ENCODE peak calls at places on chromosomes 12 and 14, in nine cellular contexts. Y, M, V, L, H, K, E, U and J are unnamed samples. For H3K9me3, the result is how much of the 10 kb centered on the place peaks cover.

GRCh38 chr12:104495786-104496185 is 39.0 kb downstream of the CHST11 start:
- DNase-seq in Y (no peak), M (no peak), V (no peak), L (no peak), H (no peak), K (no peak), E (no peak), U (no peak), J (no peak)

GRCh38 chr12:13390381-13390856 is 193.9 kb downstream of the EMP1 start:
- DNase-seq in Y (no peak), M (peak), V (no peak), L (peak), H (no peak), K (peak), E (peak), U (peak), J (peak)

GRCh38 chr14:36514278-36515104 is 5.5 kb downstream of the NKX2-1 start:
- DNase-seq in Y (no peak), M (no peak), V (no peak), L (no peak), H (no peak), K (no peak), E (no peak), U (no peak), J (no peak)

GRCh38 chr14:62015248-62015647 is 253.0 kb downstream of the SNAPC1 start:
- DNase-seq in Y (no peak), M (no peak), V (no peak), L (no peak), H (no peak), K (no peak), E (no peak), U (no peak), J (no peak)

GRCh38 chr14:104885973-104886689 is 21.1 kb downstream of the CEP170B start:
- DNase-seq in Y (no peak), M (peak), V (peak), L (no peak), H (no peak), K (peak), E (peak), U (no peak), J (peak)

GRCh38 chr12:42017036-42017435 is 127.6 kb downstream of the GXYLT1 start:
- DNase-seq in Y (no peak), M (no peak), V (no peak), L (no peak), H (no peak), K (no peak), E (no peak), U (no peak), J (no peak)

GRCh38 chr14:69077841-69078240 is 75.1 kb downstream of the DCAF5 start:
- DNase-seq in Y (no peak), M (no peak), V (no peak), L (peak), H (no peak), K (no peak), E (no peak), U (no peak), J (no peak)

GRCh38 chr12:112170376-112170775 is 45.0 kb downstream of the TRAFD1 start:
- DNase-seq in Y (no peak), M (no peak), V (no peak), L (no peak), H (no peak), K (no peak), E (no peak), U (no peak), J (no peak)

GRCh38 chr12:104743181-104743580 is 214.9 kb downstream of the SLC41A2 start:
- DNase-seq in Y (no peak), M (no peak), V (no peak), L (no peak), H (no peak), K (no peak), E (no peak), U (no peak), J (no peak)

GRCh38 chr14:61185534-61185933 is 95.6 kb downstream of the TMEM30B start:
- DNase-seq in Y (no peak), M (no peak), V (no peak), L (no peak), H (no peak), K (no peak), E (no peak), U (no peak), J (no peak)

GRCh38 chr14:105862581-105863239 is 336.3 kb downstream of the TMEM121 start:
- DNase-seq in Y (no peak), M (no peak), V (peak), L (no peak), H (no peak), K (no peak), E (peak), U (no peak), J (peak)

GRCh38 chr12:9702239-9702638 is 30.7 kb downstream of the CLECL1 start:
- DNase-seq in Y (no peak), M (no peak), V (peak), L (no peak), H (no peak), K (no peak), E (peak), U (no peak), J (no peak)

GRCh38 chr14:68307769-68308168 is 485.1 kb downstream of the ZFP36L1 start:
- DNase-seq in Y (no peak), M (no peak), V (no peak), L (no peak), H (no peak), K (no peak), E (no peak), U (no peak), J (no peak)

GRCh38 chr14:90495357-90496276 is 98.8 kb downstream of the CALM1 start:
- DNase-seq in Y (no peak), M (peak), V (peak), L (peak), H (peak), K (peak), E (no peak), U (peak), J (peak)

GRCh38 chr12:46473634-46474201 is 101.1 kb upstream of the SLC38A2 start:
- DNase-seq in Y (no peak), M (peak), V (no peak), L (peak), H (no peak), K (peak), E (peak), U (peak), J (peak)

GRCh38 chr12:4984971-4985370 is 58.7 kb upstream of the KCNA5 start:
- DNase-seq in Y (no peak), M (no peak), V (no peak), L (no peak), H (no peak), K (no peak), E (no peak), U (no peak), J (no peak)

GRCh38 chr12:130708648-130709047 is 7.5 kb downstream of the RIMBP2 start:
- DNase-seq in Y (no peak), M (no peak), V (no peak), L (no peak), H (no peak), K (no peak), E (no peak), U (no peak), J (peak)

GRCh38 chr12:92561543-92561899 is 141.3 kb upstream of the PLEKHG7 start:
- DNase-seq in Y (no peak), M (peak), V (no peak), L (peak), H (no peak), K (no peak), E (no peak), U (peak), J (peak)

GRCh38 chr12:85779768-85780167 is 56.4 kb downstream of the RASSF9 start:
- DNase-seq in Y (no peak), M (no peak), V (no peak), L (no peak), H (no peak), K (no peak), E (no peak), U (no peak), J (no peak)

GRCh38 chr12:27711312-27711682 is 665 bp downstream of the MRPS35 start:
- DNase-seq in Y (no peak), M (no peak), V (no peak), L (peak), H (peak), K (no peak), E (no peak), U (no peak), J (no peak)

GRCh38 chr12:75854681-75855309 is 176.8 kb downstream of the PHLDA1 start:
- DNase-seq in Y (no peak), M (no peak), V (no peak), L (no peak), H (no peak), K (no peak), E (no peak), U (no peak), J (no peak)

GRCh38 chr12:29216797-29217583 is 67.9 kb downstream of the FAR2 start:
- DNase-seq in Y (no peak), M (peak), V (no peak), L (no peak), H (no peak), K (no peak), E (no peak), U (no peak), J (no peak)

GRCh38 chr12:58310368-58310767 is 369.0 kb downstream of the ATP23 start:
- DNase-seq in Y (no peak), M (no peak), V (no peak), L (peak), H (no peak), K (no peak), E (no peak), U (no peak), J (no peak)

GRCh38 chr14:77033622-77034521 is 5.4 kb upstream of the IRF2BPL start:
- DNase-seq in Y (no peak), M (peak), V (peak), L (peak), H (peak), K (peak), E (peak), U (peak), J (peak)

GRCh38 chr14:93112891-93113677 is 2.6 kb downstream of the ITPK1 start:
- DNase-seq in Y (peak), M (peak), V (peak), L (peak), H (peak), K (peak), E (peak), U (peak), J (peak)

GRCh38 chr14:25095784-25096390 is 45.9 kb upstream of the STXBP6 start:
- DNase-seq in Y (no peak), M (no peak), V (no peak), L (no peak), H (no peak), K (no peak), E (peak), U (no peak), J (no peak)

GRCh38 chr14:28758253-28758915 is 8.2 kb upstream of the FOXG1 start:
- DNase-seq in Y (no peak), M (no peak), V (no peak), L (no peak), H (no peak), K (no peak), E (no peak), U (no peak), J (no peak)

GRCh38 chr14:28757790-28758189 is 8.8 kb upstream of the FOXG1 start:
- DNase-seq in Y (no peak), M (no peak), V (no peak), L (no peak), H (no peak), K (no peak), E (no peak), U (no peak), J (no peak)

GRCh38 chr14:28755198-28755794 is 11.3 kb upstream of the FOXG1 start:
- DNase-seq in Y (no peak), M (no peak), V (no peak), L (no peak), H (no peak), K (no peak), E (no peak), U (no peak), J (no peak)

GRCh38 chr14:28755930-28756895 is 10.4 kb upstream of the FOXG1 start:
- DNase-seq in Y (no peak), M (no peak), V (no peak), L (no peak), H (no peak), K (no peak), E (no peak), U (no peak), J (no peak)

GRCh38 chr14:28756896-28757570 is 9.6 kb upstream of the FOXG1 start:
- DNase-seq in Y (no peak), M (no peak), V (no peak), L (peak), H (peak), K (no peak), E (no peak), U (no peak), J (no peak)
- H3K4me3 ChIP-seq in Y (no peak), M (no peak), V (no peak), L (no peak), H (peak), K (no peak), E (no peak), U (no peak), J (no peak)

GRCh38 chr14:89198544-89199329 is 218.3 kb downstream of the FOXN3 start:
- DNase-seq in Y (no peak), M (no peak), V (no peak), L (no peak), H (no peak), K (no peak), E (no peak), U (peak), J (no peak)
- H3K9me3 ChIP-seq in Y (under half), M (under half), V (under half), L (under half), H (under half), K (under half), E (under half), U (under half), J (under half)

DNA sequence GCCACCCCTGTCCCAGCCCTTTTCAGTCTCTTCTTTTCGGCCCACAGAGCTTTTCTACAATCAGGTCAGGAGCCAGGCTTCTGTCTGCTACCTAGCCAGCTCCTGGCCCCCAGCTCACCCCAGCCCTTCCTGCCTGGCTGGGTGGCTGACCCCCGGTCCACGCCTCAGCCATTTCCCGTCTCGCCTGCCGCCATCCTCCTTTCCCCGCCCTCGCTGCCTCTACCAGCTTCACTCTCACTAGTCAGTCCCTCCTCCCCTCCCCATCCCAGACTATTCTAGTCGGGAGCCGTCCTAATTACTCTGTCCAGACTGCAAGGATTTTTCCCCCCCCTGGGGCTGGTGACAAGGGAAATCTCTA is 876 bp downstream of the DHH start:
- DNase-seq in Y (no peak), M (peak), V (no peak), L (no peak), H (peak), K (no peak), E (no peak), U (no peak), J (no peak)
- H3K4me3 ChIP-seq in Y (peak), M (peak), V (no peak), L (no peak), H (peak), K (peak), E (no peak), U (no peak), J (no peak)

GRCh38 chr12:7176595-7176994 is 12.9 kb upstream of the PEX5 start:
- DNase-seq in Y (no peak), M (no peak), V (no peak), L (no peak), H (no peak), K (no peak), E (no peak), U (no peak), J (no peak)

GRCh38 chr12:7175493-7175892 is 14.0 kb upstream of the PEX5 start:
- DNase-seq in Y (no peak), M (no peak), V (no peak), L (peak), H (no peak), K (no peak), E (no peak), U (no peak), J (no peak)

GRCh38 chr12:7169951-7170350 is 19.5 kb upstream of the PEX5 start:
- DNase-seq in Y (no peak), M (no peak), V (no peak), L (no peak), H (no peak), K (no peak), E (no peak), U (no peak), J (no peak)

GRCh38 chr12:7171854-7172253 is 17.6 kb upstream of the PEX5 start:
- DNase-seq in Y (no peak), M (no peak), V (no peak), L (no peak), H (no peak), K (no peak), E (no peak), U (no peak), J (no peak)
- H3K9me3 ChIP-seq in Y (under half), M (under half), V (under half), L (under half), H (under half), K (under half), E (under half), U (under half), J (under half)

GRCh38 chr12:96719671-96720362 is 187.2 kb upstream of the NEDD1 start:
- DNase-seq in Y (no peak), M (no peak), V (no peak), L (peak), H (no peak), K (no peak), E (no peak), U (no peak), J (no peak)

GRCh38 chr12:96720363-96720705 is 186.7 kb upstream of the NEDD1 start:
- DNase-seq in Y (no peak), M (no peak), V (no peak), L (peak), H (no peak), K (no peak), E (peak), U (peak), J (no peak)
- H3K4me3 ChIP-seq in Y (peak), M (peak), V (peak), L (peak), H (no peak), K (peak), E (no peak), U (no peak), J (no peak)

DNA sequence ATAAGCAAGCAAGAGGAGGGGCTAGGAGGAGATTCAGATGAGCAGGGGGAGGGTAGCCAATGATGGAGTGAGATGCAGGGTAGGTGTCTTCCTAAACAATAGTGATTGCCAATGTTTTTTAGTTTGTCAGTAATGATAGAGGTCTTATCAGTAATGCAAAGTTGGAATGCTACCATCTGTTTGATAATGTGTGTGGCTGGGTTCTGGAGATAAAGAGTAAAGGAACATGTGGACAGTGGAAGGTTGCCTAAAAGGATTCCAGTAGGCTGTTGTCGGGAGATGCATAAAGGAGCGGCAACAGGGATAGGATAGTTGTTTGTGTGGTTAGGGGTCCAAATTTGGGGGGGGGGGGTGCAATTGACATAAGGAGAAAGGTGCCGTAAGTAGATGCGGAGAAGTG is 52.5 kb downstream of the TESPA1 start:
- DNase-seq in Y (no peak), M (no peak), V (no peak), L (no peak), H (no peak), K (no peak), E (no peak), U (no peak), J (no peak)
- H3K9me3 ChIP-seq in Y (under half), M (under half), V (under half), L (under half), H (under half), K (under half), E (under half), U (under half), J (under half)

GRCh38 chr12:78037707-78038106 is 207.0 kb downstream of the NAV3 start:
- DNase-seq in Y (no peak), M (no peak), V (no peak), L (no peak), H (no peak), K (no peak), E (no peak), U (no peak), J (no peak)

GRCh38 chr12:78040111-78040510 is 209.4 kb downstream of the NAV3 start:
- DNase-seq in Y (no peak), M (no peak), V (no peak), L (no peak), H (no peak), K (no peak), E (no peak), U (no peak), J (no peak)

GRCh38 chr12:78036889-78037288 is 206.2 kb downstream of the NAV3 start:
- DNase-seq in Y (no peak), M (no peak), V (no peak), L (no peak), H (no peak), K (peak), E (no peak), U (peak), J (no peak)

GRCh38 chr12:78038986-78039385 is 208.3 kb downstream of the NAV3 start:
- DNase-seq in Y (no peak), M (no peak), V (no peak), L (no peak), H (no peak), K (no peak), E (no peak), U (no peak), J (no peak)

DNA sequence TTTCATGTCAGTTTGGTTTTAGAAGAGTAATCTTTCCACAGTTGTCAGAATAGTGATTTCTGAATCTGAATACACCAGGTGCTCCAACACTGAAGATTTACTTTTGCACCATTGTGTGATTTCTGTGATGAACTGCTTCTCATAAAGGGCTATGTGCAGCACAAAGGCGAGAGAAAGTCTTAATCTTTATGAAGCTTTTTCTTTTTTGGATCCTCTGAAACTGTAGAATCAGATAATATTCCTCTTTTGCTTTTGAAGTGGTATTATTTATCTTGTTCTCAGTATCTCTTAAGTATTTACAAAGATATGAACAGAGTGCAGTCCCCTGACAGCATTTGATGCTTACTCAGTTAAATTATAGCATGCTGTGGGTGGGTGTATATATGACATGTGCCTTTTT is 207.8 kb downstream of the NAV3 start:
- DNase-seq in Y (no peak), M (no peak), V (no peak), L (no peak), H (no peak), K (no peak), E (no peak), U (no peak), J (no peak)
- H3K4me3 ChIP-seq in Y (no peak), M (no peak), V (no peak), L (no peak), H (no peak), K (no peak), E (no peak), U (no peak), J (no peak)

DNA sequence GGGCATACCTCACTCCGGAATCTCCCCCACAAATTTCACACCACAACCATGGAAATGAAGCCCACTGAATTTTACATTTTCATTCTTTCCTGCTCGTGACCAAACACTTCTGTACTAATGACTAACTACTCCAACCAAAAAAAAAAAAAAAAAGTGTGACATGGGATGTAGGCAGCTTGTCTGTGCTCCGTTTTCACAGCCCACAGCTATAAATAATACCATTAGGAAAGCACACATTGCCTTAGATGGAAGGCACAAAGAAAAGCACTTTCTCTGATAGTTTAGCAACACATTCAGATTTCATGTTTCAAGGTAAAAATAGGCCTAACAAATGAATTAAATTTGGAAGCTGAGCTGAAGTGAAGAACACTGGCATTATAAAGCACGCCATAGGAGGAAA is 42.5 kb downstream of the DUSP6 start:
- DNase-seq in Y (no peak), M (no peak), V (no peak), L (no peak), H (peak), K (no peak), E (no peak), U (no peak), J (no peak)
- H3K9me3 ChIP-seq in Y (under half), M (under half), V (under half), L (under half), H (under half), K (under half), E (under half), U (under half), J (under half)

GRCh38 chr14:81406863-81407262 is 6.7 kb upstream of the STON2 start:
- DNase-seq in Y (no peak), M (no peak), V (no peak), L (peak), H (no peak), K (peak), E (no peak), U (peak), J (no peak)
- H3K4me3 ChIP-seq in Y (no peak), M (no peak), V (no peak), L (no peak), H (no peak), K (peak), E (no peak), U (no peak), J (no peak)